ENCODE peak calls at places on chromosomes 11 and 22, in seven cellular contexts. One of them, this sample, is unnamed.

GRCh38 chr11:6298605-6299004 is 21.7 kb downstream of the CAVIN3 start:
- DNase-seq in astrocyte of the spinal cord: no peak
- DNase-seq in CD4-positive, alpha-beta T cell: no peak
- DNase-seq in osteocyte: no peak
- DNase-seq in CD8-positive, alpha-beta T cell: no peak
- DNase-seq in ovary: no peak
- DNase-seq in BJ: no peak
- DNase-seq in this sample: no peak

GRCh38 chr22:19844423-19845368 is 10.0 kb downstream of the GNB1L start:
- DNase-seq in astrocyte of the spinal cord: no peak
- DNase-seq in CD4-positive, alpha-beta T cell: no peak
- DNase-seq in osteocyte: peak
- DNase-seq in CD8-positive, alpha-beta T cell: peak
- DNase-seq in ovary: no peak
- DNase-seq in BJ: no peak
- DNase-seq in this sample: peak

GRCh38 chr22:30028731-30029130 is 51.5 kb upstream of the HORMAD2 start:
- DNase-seq in astrocyte of the spinal cord: no peak
- DNase-seq in CD4-positive, alpha-beta T cell: no peak
- DNase-seq in osteocyte: no peak
- DNase-seq in CD8-positive, alpha-beta T cell: no peak
- DNase-seq in ovary: no peak
- DNase-seq in BJ: no peak
- DNase-seq in this sample: no peak

GRCh38 chr22:29203456-29203855 is 2.2 kb upstream of the EMID1 start:
- DNase-seq in astrocyte of the spinal cord: no peak
- DNase-seq in CD4-positive, alpha-beta T cell: no peak
- DNase-seq in osteocyte: no peak
- DNase-seq in CD8-positive, alpha-beta T cell: no peak
- DNase-seq in ovary: no peak
- DNase-seq in BJ: no peak
- DNase-seq in this sample: peak

GRCh38 chr11:46006418-46007070 is 84.1 kb downstream of the LARGE2 start:
- DNase-seq in astrocyte of the spinal cord: peak
- DNase-seq in CD4-positive, alpha-beta T cell: no peak
- DNase-seq in osteocyte: no peak
- DNase-seq in CD8-positive, alpha-beta T cell: no peak
- DNase-seq in ovary: no peak
- DNase-seq in BJ: peak
- DNase-seq in this sample: peak

GRCh38 chr11:66288138-66288865 is 641 bp downstream of the YIF1A start:
- DNase-seq in astrocyte of the spinal cord: peak
- DNase-seq in CD4-positive, alpha-beta T cell: no peak
- DNase-seq in osteocyte: no peak
- DNase-seq in CD8-positive, alpha-beta T cell: peak
- DNase-seq in ovary: peak
- DNase-seq in BJ: no peak
- DNase-seq in this sample: peak

GRCh38 chr11:64406221-64406946 is 47.4 kb downstream of the RPS6KA4 start:
- DNase-seq in astrocyte of the spinal cord: no peak
- DNase-seq in CD4-positive, alpha-beta T cell: no peak
- DNase-seq in osteocyte: no peak
- DNase-seq in CD8-positive, alpha-beta T cell: no peak
- DNase-seq in ovary: no peak
- DNase-seq in BJ: no peak
- DNase-seq in this sample: no peak

GRCh38 chr11:8707541-8708270 is 25.1 kb downstream of the RPL27A start:
- DNase-seq in astrocyte of the spinal cord: peak
- DNase-seq in CD4-positive, alpha-beta T cell: no peak
- DNase-seq in osteocyte: no peak
- DNase-seq in CD8-positive, alpha-beta T cell: no peak
- DNase-seq in ovary: peak
- DNase-seq in BJ: no peak
- DNase-seq in this sample: no peak

GRCh38 chr11:26649884-26650283 is 72.0 kb downstream of the SLC5A12 start:
- DNase-seq in astrocyte of the spinal cord: peak
- DNase-seq in CD4-positive, alpha-beta T cell: no peak
- DNase-seq in osteocyte: no peak
- DNase-seq in CD8-positive, alpha-beta T cell: no peak
- DNase-seq in ovary: no peak
- DNase-seq in BJ: peak
- DNase-seq in this sample: peak

GRCh38 chr11:18145025-18145424 is 12.7 kb downstream of the MRGPRX3 start:
- DNase-seq in astrocyte of the spinal cord: no peak
- DNase-seq in CD4-positive, alpha-beta T cell: no peak
- DNase-seq in osteocyte: no peak
- DNase-seq in CD8-positive, alpha-beta T cell: no peak
- DNase-seq in ovary: no peak
- DNase-seq in BJ: no peak
- DNase-seq in this sample: no peak

GRCh38 chr22:45302047-45302446 is 7.7 kb upstream of the FAM118A start:
- DNase-seq in astrocyte of the spinal cord: peak
- DNase-seq in CD4-positive, alpha-beta T cell: no peak
- DNase-seq in osteocyte: no peak
- DNase-seq in CD8-positive, alpha-beta T cell: no peak
- DNase-seq in ovary: no peak
- DNase-seq in BJ: peak
- DNase-seq in this sample: no peak

GRCh38 chr11:47408598-47409439 is 429 bp downstream of the SLC39A13 start:
- DNase-seq in astrocyte of the spinal cord: peak
- DNase-seq in CD4-positive, alpha-beta T cell: no peak
- DNase-seq in osteocyte: peak
- DNase-seq in CD8-positive, alpha-beta T cell: no peak
- DNase-seq in ovary: peak
- DNase-seq in BJ: no peak
- DNase-seq in this sample: no peak

GRCh38 chr22:29517215-29517908 is 36.2 kb downstream of the THOC5 start:
- DNase-seq in astrocyte of the spinal cord: no peak
- DNase-seq in CD4-positive, alpha-beta T cell: no peak
- DNase-seq in osteocyte: no peak
- DNase-seq in CD8-positive, alpha-beta T cell: no peak
- DNase-seq in ovary: no peak
- DNase-seq in BJ: no peak
- DNase-seq in this sample: no peak

GRCh38 chr22:27314276-27314807 is 487.2 kb downstream of the MN1 start:
- DNase-seq in astrocyte of the spinal cord: no peak
- DNase-seq in CD4-positive, alpha-beta T cell: no peak
- DNase-seq in osteocyte: no peak
- DNase-seq in CD8-positive, alpha-beta T cell: no peak
- DNase-seq in ovary: no peak
- DNase-seq in BJ: no peak
- DNase-seq in this sample: no peak

GRCh38 chr11:65982824-65983588 is 19.0 kb downstream of the EIF1AD start:
- DNase-seq in astrocyte of the spinal cord: no peak
- DNase-seq in CD4-positive, alpha-beta T cell: no peak
- DNase-seq in osteocyte: no peak
- DNase-seq in CD8-positive, alpha-beta T cell: no peak
- DNase-seq in ovary: no peak
- DNase-seq in BJ: no peak
- DNase-seq in this sample: no peak

GRCh38 chr22:39349506-39349966 is 255 bp upstream of the SYNGR1 start:
- DNase-seq in astrocyte of the spinal cord: no peak
- DNase-seq in CD4-positive, alpha-beta T cell: no peak
- DNase-seq in osteocyte: no peak
- DNase-seq in CD8-positive, alpha-beta T cell: peak
- DNase-seq in ovary: peak
- DNase-seq in BJ: no peak
- DNase-seq in this sample: peak

GRCh38 chr11:8201524-8202365 is 32.9 kb upstream of the RIC3 start:
- DNase-seq in astrocyte of the spinal cord: no peak
- DNase-seq in CD4-positive, alpha-beta T cell: no peak
- DNase-seq in osteocyte: peak
- DNase-seq in CD8-positive, alpha-beta T cell: no peak
- DNase-seq in ovary: no peak
- DNase-seq in BJ: no peak
- DNase-seq in this sample: peak

GRCh38 chr11:75325713-75326438 is 25.6 kb downstream of the ARRB1 start:
- DNase-seq in astrocyte of the spinal cord: peak
- DNase-seq in CD4-positive, alpha-beta T cell: no peak
- DNase-seq in osteocyte: no peak
- DNase-seq in CD8-positive, alpha-beta T cell: peak
- DNase-seq in ovary: peak
- DNase-seq in BJ: peak
- DNase-seq in this sample: no peak

GRCh38 chr11:124934862-124935547 is 842 bp downstream of the HEPACAM start:
- DNase-seq in astrocyte of the spinal cord: peak
- DNase-seq in CD4-positive, alpha-beta T cell: no peak
- DNase-seq in osteocyte: no peak
- DNase-seq in CD8-positive, alpha-beta T cell: no peak
- DNase-seq in ovary: no peak
- DNase-seq in BJ: peak
- DNase-seq in this sample: no peak

GRCh38 chr11:31160504-31161422 is 208.8 kb downstream of the DCDC1 start:
- DNase-seq in astrocyte of the spinal cord: no peak
- DNase-seq in CD4-positive, alpha-beta T cell: no peak
- DNase-seq in osteocyte: no peak
- DNase-seq in CD8-positive, alpha-beta T cell: no peak
- DNase-seq in ovary: no peak
- DNase-seq in BJ: no peak
- DNase-seq in this sample: no peak

GRCh38 chr11:126495806-126496205 is 140.3 kb downstream of the ST3GAL4 start:
- DNase-seq in astrocyte of the spinal cord: no peak
- DNase-seq in CD4-positive, alpha-beta T cell: no peak
- DNase-seq in osteocyte: no peak
- DNase-seq in CD8-positive, alpha-beta T cell: no peak
- DNase-seq in ovary: no peak
- DNase-seq in BJ: no peak
- DNase-seq in this sample: no peak

DNA sequence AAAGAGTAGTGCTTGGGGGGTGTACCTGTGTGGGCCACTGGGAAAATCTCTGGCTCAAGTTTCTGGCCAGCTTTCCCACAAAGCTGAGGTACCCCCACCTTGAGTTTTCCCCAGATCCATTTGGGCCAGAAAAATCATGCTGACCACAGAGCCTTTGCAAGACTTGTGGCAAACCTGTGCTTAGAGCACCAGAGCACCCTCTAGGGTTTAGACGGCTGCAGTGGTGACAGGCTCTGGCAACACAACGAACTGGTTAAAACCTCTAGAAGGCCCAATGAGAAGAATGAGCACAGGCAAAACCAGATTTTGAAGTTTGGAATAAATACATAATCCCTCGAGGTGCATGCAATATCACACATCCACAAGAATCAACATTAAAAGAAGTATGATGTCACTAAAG is 290.7 kb upstream of the FOLH1 start:
- DNase-seq in astrocyte of the spinal cord: no peak
- DNase-seq in CD4-positive, alpha-beta T cell: no peak
- DNase-seq in osteocyte: no peak
- DNase-seq in CD8-positive, alpha-beta T cell: no peak
- DNase-seq in ovary: no peak
- DNase-seq in BJ: no peak
- DNase-seq in this sample: no peak
- TF ChIP-seq CTCF in astrocyte of the spinal cord: no peak
- TF ChIP-seq CTCF in CD4-positive, alpha-beta T cell: no peak
- TF ChIP-seq CTCF in osteocyte: no peak
- TF ChIP-seq CTCF in CD8-positive, alpha-beta T cell: no peak
- TF ChIP-seq CTCF in ovary: no peak
- TF ChIP-seq CTCF in BJ: no peak
- TF ChIP-seq CTCF in this sample: no peak

GRCh38 chr11:104908186-104908531 is 9.9 kb upstream of the CASP12 start:
- DNase-seq in astrocyte of the spinal cord: no peak
- DNase-seq in CD4-positive, alpha-beta T cell: no peak
- DNase-seq in osteocyte: no peak
- DNase-seq in CD8-positive, alpha-beta T cell: no peak
- DNase-seq in ovary: no peak
- DNase-seq in BJ: no peak
- DNase-seq in this sample: no peak

GRCh38 chr11:104907521-104908185 is 9.4 kb upstream of the CASP12 start:
- DNase-seq in astrocyte of the spinal cord: peak
- DNase-seq in CD4-positive, alpha-beta T cell: no peak
- DNase-seq in osteocyte: no peak
- DNase-seq in CD8-positive, alpha-beta T cell: no peak
- DNase-seq in ovary: no peak
- DNase-seq in BJ: no peak
- DNase-seq in this sample: no peak

DNA sequence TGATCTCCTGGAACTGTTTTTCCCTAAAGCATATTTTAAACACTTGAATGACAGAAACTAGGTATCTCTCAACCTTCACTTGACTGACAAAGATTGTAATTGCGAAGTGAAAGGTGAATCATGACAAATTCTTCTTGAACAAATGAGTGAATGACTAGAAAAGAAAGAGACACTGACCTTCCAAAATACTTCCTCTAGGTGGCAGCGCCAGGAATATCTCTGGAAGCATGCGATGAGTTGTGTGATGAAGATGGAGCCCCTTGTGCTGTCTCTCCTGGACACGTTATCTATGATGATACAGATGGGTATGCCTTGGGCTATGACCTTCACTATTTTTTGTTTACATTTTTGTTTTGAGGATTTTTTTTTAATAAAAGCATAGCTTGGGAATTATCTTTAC is 7.0 kb upstream of the CASP12 start:
- DNase-seq in astrocyte of the spinal cord: no peak
- DNase-seq in CD4-positive, alpha-beta T cell: no peak
- DNase-seq in osteocyte: no peak
- DNase-seq in CD8-positive, alpha-beta T cell: no peak
- DNase-seq in ovary: no peak
- DNase-seq in BJ: no peak
- DNase-seq in this sample: no peak
- TF ChIP-seq CTCF in astrocyte of the spinal cord: peak
- TF ChIP-seq CTCF in CD4-positive, alpha-beta T cell: no peak
- TF ChIP-seq CTCF in osteocyte: peak
- TF ChIP-seq CTCF in CD8-positive, alpha-beta T cell: no peak
- TF ChIP-seq CTCF in ovary: no peak
- TF ChIP-seq CTCF in BJ: peak
- TF ChIP-seq CTCF in this sample: no peak

GRCh38 chr11:16248248-16248647 is 108.1 kb downstream of the SOX6 start:
- DNase-seq in astrocyte of the spinal cord: no peak
- DNase-seq in CD4-positive, alpha-beta T cell: no peak
- DNase-seq in osteocyte: no peak
- DNase-seq in CD8-positive, alpha-beta T cell: no peak
- DNase-seq in ovary: no peak
- DNase-seq in BJ: no peak
- DNase-seq in this sample: no peak

GRCh38 chr11:16252373-16252772 is 104.0 kb downstream of the SOX6 start:
- DNase-seq in astrocyte of the spinal cord: peak
- DNase-seq in CD4-positive, alpha-beta T cell: no peak
- DNase-seq in osteocyte: no peak
- DNase-seq in CD8-positive, alpha-beta T cell: no peak
- DNase-seq in ovary: no peak
- DNase-seq in BJ: no peak
- DNase-seq in this sample: no peak
- TF ChIP-seq CTCF in astrocyte of the spinal cord: peak
- TF ChIP-seq CTCF in CD4-positive, alpha-beta T cell: no peak
- TF ChIP-seq CTCF in osteocyte: peak
- TF ChIP-seq CTCF in CD8-positive, alpha-beta T cell: no peak
- TF ChIP-seq CTCF in ovary: no peak
- TF ChIP-seq CTCF in BJ: peak
- TF ChIP-seq CTCF in this sample: no peak

DNA sequence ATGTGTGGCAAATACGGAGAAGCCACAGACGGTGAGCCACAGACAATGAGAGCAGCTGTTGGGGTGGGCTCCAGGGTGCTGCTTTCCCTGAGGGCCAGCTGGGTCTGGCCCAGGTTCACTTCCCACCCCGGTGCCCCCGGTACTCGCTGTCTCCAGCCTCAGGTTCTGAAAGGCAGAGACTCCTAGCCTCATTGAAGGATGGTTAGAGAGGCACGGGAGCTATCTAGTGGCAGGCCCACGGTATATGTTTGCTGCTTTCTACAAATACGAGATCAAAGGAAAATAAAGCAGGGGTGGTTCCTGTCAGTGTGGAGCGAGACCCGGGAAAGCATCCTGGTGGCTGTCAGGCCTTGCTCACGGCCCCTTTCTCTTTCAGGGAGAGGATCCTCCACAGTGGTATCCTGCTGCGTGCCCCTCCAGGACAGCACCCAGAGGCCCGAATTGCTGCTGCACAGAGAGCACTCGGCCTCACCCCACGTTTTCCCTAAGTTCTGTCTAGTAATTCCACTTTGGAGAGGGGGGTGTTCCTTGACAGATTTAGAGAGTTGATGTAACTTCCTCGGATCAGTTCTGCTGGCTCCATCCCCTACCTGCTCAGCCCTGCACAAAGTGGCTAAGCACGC is 3.0 kb downstream of the TMEM80 start:
- DNase-seq in astrocyte of the spinal cord: no peak
- DNase-seq in CD4-positive, alpha-beta T cell: no peak
- DNase-seq in osteocyte: no peak
- DNase-seq in CD8-positive, alpha-beta T cell: no peak
- DNase-seq in ovary: no peak
- DNase-seq in BJ: no peak
- DNase-seq in this sample: no peak
- TF ChIP-seq CTCF in astrocyte of the spinal cord: no peak
- TF ChIP-seq CTCF in CD4-positive, alpha-beta T cell: no peak
- TF ChIP-seq CTCF in osteocyte: no peak
- TF ChIP-seq CTCF in CD8-positive, alpha-beta T cell: no peak
- TF ChIP-seq CTCF in ovary: no peak
- TF ChIP-seq CTCF in BJ: no peak
- TF ChIP-seq CTCF in this sample: no peak

This sample was measured in GM13977.